ENCODE peak calls at places on chromosomes 16 and 17, in seven cellular contexts. W, V, C, X, O, J and Q are unnamed samples.

GRCh38 chr16:68893710-68894705 is 50.7 kb downstream of the TANGO6 start:
- DNase-seq in W (no peak), V (peak; percentile 93), C (peak; percentile 26), X (peak; percentile 43), O (peak; percentile 30), J (peak; percentile 14), Q (peak; percentile 28)

GRCh38 chr16:47055136-47055885 is 81.8 kb upstream of the DNAJA2 start:
- DNase-seq in W (no peak), V (no peak), C (no peak), X (no peak), O (no peak), J (no peak), Q (no peak)

GRCh38 chr17:83192161-83192788 is 112.9 kb downstream of the METRNL start:
- DNase-seq in W (no peak), V (no peak), C (peak; percentile 44), X (peak; percentile 54), O (peak; percentile 6), J (peak; percentile 91), Q (no peak)

GRCh38 chr16:54875443-54875842 is 55.2 kb upstream of the IRX5 start:
- DNase-seq in W (no peak), V (no peak), C (no peak), X (peak; percentile 2), O (no peak), J (no peak), Q (no peak)

GRCh38 chr16:31061126-31061812 is 12.8 kb downstream of the ZNF668 start:
- DNase-seq in W (no peak), V (no peak), C (no peak), X (no peak), O (no peak), J (no peak), Q (no peak)

GRCh38 chr16:59690216-59690615 is 956.1 kb upstream of the GOT2 start:
- DNase-seq in W (no peak), V (no peak), C (no peak), X (no peak), O (no peak), J (no peak), Q (no peak)

GRCh38 chr17:1146551-1147265 is 33.1 kb downstream of the ABR start:
- DNase-seq in W (no peak), V (no peak), C (no peak), X (no peak), O (no peak), J (no peak), Q (no peak)

GRCh38 chr17:7336240-7337175 is at the start of gene ACAP1:
- DNase-seq in W (no peak), V (no peak), C (no peak), X (no peak), O (peak; percentile 81), J (no peak), Q (no peak)

GRCh38 chr16:80964351-80964750 is 42.3 kb downstream of the CMC2 start:
- DNase-seq in W (no peak), V (no peak), C (no peak), X (no peak), O (no peak), J (no peak), Q (no peak)

GRCh38 chr16:54602666-54603065 is 316.1 kb upstream of the IRX3 start:
- DNase-seq in W (no peak), V (no peak), C (no peak), X (no peak), O (no peak), J (peak; percentile 4), Q (peak; percentile 5)

GRCh38 chr17:53892222-53892621 is 69.5 kb downstream of the KIF2B start:
- DNase-seq in W (no peak), V (no peak), C (no peak), X (no peak), O (no peak), J (no peak), Q (no peak)

GRCh38 chr16:49103298-49103697 is 178.3 kb downstream of the CBLN1 start:
- DNase-seq in W (no peak), V (no peak), C (no peak), X (no peak), O (no peak), J (no peak), Q (no peak)

GRCh38 chr17:78428025-78428575 is 49.7 kb downstream of the PGS1 start:
- DNase-seq in W (no peak), V (no peak), C (no peak), X (no peak), O (no peak), J (no peak), Q (no peak)

GRCh38 chr16:67537636-67538591 is 9.3 kb downstream of the RIPOR1 start:
- DNase-seq in W (no peak), V (peak; percentile 61), C (no peak), X (no peak), O (peak; percentile 73), J (peak; percentile 50), Q (no peak)

GRCh38 chr17:8726951-8727555 is 17.6 kb downstream of the CCDC42 start:
- DNase-seq in W (peak; percentile 11), V (no peak), C (peak; percentile 28), X (no peak), O (no peak), J (no peak), Q (no peak)

GRCh38 chr17:39643271-39643670 is 6.3 kb downstream of the STARD3 start:
- DNase-seq in W (no peak), V (peak; percentile 40), C (no peak), X (peak; percentile 34), O (no peak), J (peak; percentile 74), Q (no peak)

GRCh38 chr16:28067604-28068382 is 4.3 kb upstream of the GSG1L start:
- DNase-seq in W (no peak), V (no peak), C (peak; percentile 21), X (peak; percentile 75), O (no peak), J (peak; percentile 72), Q (peak; percentile 71)

GRCh38 chr17:77419547-77420475 is 279.0 kb downstream of the SEC14L1 start:
- DNase-seq in W (no peak), V (peak; percentile 87), C (no peak), X (peak; percentile 44), O (no peak), J (no peak), Q (no peak)

GRCh38 chr17:77959216-77959925 is 868 bp downstream of the TNRC6C start:
- DNase-seq in W (no peak), V (peak; percentile 44), C (peak; percentile 12), X (peak; percentile 8), O (peak; percentile 21), J (peak; percentile 49), Q (no peak)

DNA sequence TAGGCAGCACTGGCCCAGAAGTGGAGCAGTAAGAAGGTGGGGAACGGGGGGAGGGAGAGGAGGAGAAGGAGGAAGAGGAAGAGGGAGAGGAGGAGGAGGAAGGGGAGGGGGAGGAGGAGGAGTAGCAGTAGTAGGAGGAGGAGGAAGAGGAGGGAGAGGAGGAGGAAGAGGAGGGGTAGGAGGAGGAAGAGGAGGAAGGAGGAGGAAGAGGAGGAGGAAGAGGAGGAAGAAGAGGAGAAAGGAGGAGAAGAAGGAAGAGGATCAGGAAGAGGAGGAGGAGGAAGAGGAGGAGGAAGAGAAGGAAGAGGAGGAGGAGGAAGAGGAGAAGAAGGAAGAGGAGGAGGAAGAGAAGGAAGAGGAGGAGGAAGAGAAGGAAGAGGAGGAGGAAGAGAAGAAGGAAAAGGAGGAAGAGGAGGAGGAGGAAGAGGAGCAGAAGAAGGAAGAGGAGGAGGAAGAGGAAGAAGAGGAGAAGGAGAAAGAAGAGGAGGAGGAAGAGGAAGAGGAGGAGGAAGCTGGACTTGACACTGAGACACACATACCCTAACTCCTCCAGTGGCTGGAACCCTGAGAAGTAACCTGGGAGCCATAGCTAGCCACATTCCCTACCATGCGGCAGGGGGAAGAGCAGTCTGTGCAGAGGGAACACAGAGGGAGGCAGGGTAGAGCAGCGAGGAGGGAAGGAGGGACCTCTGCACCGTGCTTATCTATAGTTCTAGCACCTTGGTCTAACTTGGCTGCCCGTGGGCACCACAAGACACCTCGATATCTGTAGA is 35.8 kb downstream of the LRRC75A start:
- DNase-seq in W (no peak), V (no peak), C (no peak), X (no peak), O (no peak), J (no peak), Q (no peak)
- H3K4me3 ChIP-seq in W (no peak overlapping the region), V (no peak overlapping the region), C (no peak overlapping the region), X (no peak overlapping the region), O (no peak overlapping the region), J (no peak overlapping the region), Q (no peak overlapping the region)

GRCh38 chr16:76081936-76082335 is 195.3 kb upstream of the CNTNAP4 start:
- DNase-seq in W (no peak), V (no peak), C (no peak), X (no peak), O (no peak), J (no peak), Q (no peak)
- H3K4me3 ChIP-seq in W (no peak overlapping the region), V (no peak overlapping the region), C (no peak overlapping the region), X (no peak overlapping the region), O (no peak overlapping the region), J (no peak overlapping the region), Q (no peak overlapping the region)

GRCh38 chr17:45225964-45226530 is 4.4 kb downstream of the FMNL1 start:
- DNase-seq in W (no peak), V (no peak), C (no peak), X (no peak), O (peak; percentile 91), J (no peak), Q (no peak)

GRCh38 chr17:45222994-45223540 is 1.4 kb downstream of the FMNL1 start:
- DNase-seq in W (no peak), V (no peak), C (no peak), X (no peak), O (no peak), J (no peak), Q (no peak)

GRCh38 chr17:45225051-45225700 is 3.5 kb downstream of the FMNL1 start:
- DNase-seq in W (no peak), V (no peak), C (no peak), X (no peak), O (no peak), J (no peak), Q (no peak)

GRCh38 chr17:45223541-45224528 is 2.1 kb downstream of the FMNL1 start:
- DNase-seq in W (no peak), V (no peak), C (no peak), X (no peak), O (no peak), J (no peak), Q (no peak)

GRCh38 chr17:45224671-45225050 is 3.0 kb downstream of the FMNL1 start:
- DNase-seq in W (no peak), V (no peak), C (no peak), X (no peak), O (no peak), J (no peak), Q (no peak)
- H3K4me3 ChIP-seq in W (no peak overlapping the region), V (no peak overlapping the region), C (no peak overlapping the region), X (no peak overlapping the region), O (no peak overlapping the region), J (no peak overlapping the region), Q (no peak overlapping the region)

GRCh38 chr17:55577687-55578086 is 66.4 kb upstream of the SMIM36 start:
- DNase-seq in W (no peak), V (no peak), C (no peak), X (peak; percentile 42), O (no peak), J (no peak), Q (no peak)

GRCh38 chr17:55572599-55572998 is 61.3 kb upstream of the SMIM36 start:
- DNase-seq in W (no peak), V (no peak), C (no peak), X (no peak), O (no peak), J (no peak), Q (no peak)

GRCh38 chr17:55575058-55575606 is 63.9 kb upstream of the SMIM36 start:
- DNase-seq in W (no peak), V (no peak), C (no peak), X (no peak), O (no peak), J (no peak), Q (no peak)

GRCh38 chr17:55577011-55577586 is 65.8 kb upstream of the SMIM36 start:
- DNase-seq in W (no peak), V (no peak), C (peak; percentile 77), X (peak; percentile 95), O (peak; percentile 36), J (peak; percentile 92), Q (peak; percentile 57)

GRCh38 chr17:55576237-55576998 is 65.2 kb upstream of the SMIM36 start:
- DNase-seq in W (no peak), V (no peak), C (peak; percentile 82), X (peak; percentile 90), O (no peak), J (peak; percentile 92), Q (peak; percentile 9)
- H3K4me3 ChIP-seq in W (no peak overlapping the region), V (no peak overlapping the region), C (peak overlapping the region; percentile 5), X (no peak overlapping the region), O (no peak overlapping the region), J (peak overlapping the region; percentile 69), Q (no peak overlapping the region)